ENCODE peak calls at places on chromosomes 12 and 14, in six cellular contexts. C is CD8-positive, alpha-beta memory T cell; U is activated naive CD4-positive, alpha-beta T cell; F is lung; B is NCI-H345; N is ACHN. M is an unnamed sample.
A peak's percentile ranks its signal among the peaks of the same experiment; 100 is the strongest.

GRCh38 chr14:62179367-62180018 is 417.3 kb downstream of the SNAPC1 start:
- DNase-seq in B (peak; percentile 82), N (peak; percentile 50), U (no peak), F (peak; percentile 58), C (no peak), M (peak; percentile 73)

GRCh38 chr12:12403264-12404248 is 46.7 kb downstream of the BORCS5 start:
- DNase-seq in N (no peak), C (peak; percentile 27), U (no peak), B (no peak), F (no peak), M (no peak)

GRCh38 chr14:33509927-33510535 is 440.8 kb downstream of the EGLN3 start:
- DNase-seq in B (no peak), N (no peak), C (no peak), U (no peak), F (no peak), M (no peak)

GRCh38 chr12:113435367-113435766 is 13.2 kb downstream of the SDSL start:
- DNase-seq in B (no peak), C (no peak), N (no peak), U (no peak), F (no peak), M (no peak)

GRCh38 chr12:14185441-14186192 is 179.9 kb upstream of the ATF7IP start:
- DNase-seq in F (no peak), N (peak; percentile 54), U (no peak), C (peak; percentile 8), B (peak; percentile 88), M (peak; percentile 54)

GRCh38 chr14:24179961-24180726 is 8.3 kb downstream of the REC8 start:
- DNase-seq in N (peak; percentile 85), F (no peak), C (no peak), U (no peak), B (no peak), M (no peak)

GRCh38 chr12:11705010-11705409 is 55.5 kb downstream of the ETV6 start:
- DNase-seq in B (no peak), U (no peak), F (no peak), C (no peak), N (peak; percentile 97), M (no peak)

GRCh38 chr14:76829650-76830421 is 3.6 kb downstream of the LRRC74A start:
- DNase-seq in U (no peak), N (no peak), B (no peak), F (no peak), C (no peak), M (peak; percentile 50)